ENCODE peak calls at places on chromosomes 6 and 20, in five cellular contexts. J is Peyer's patch, Q is dorsolateral prefrontal cortex, N is AG04450, E is HFFc6. L is an unnamed sample.

GRCh38 chr20:44114755-44115044 is 72.3 kb downstream of the JPH2 start:
- DNase-seq in E (no peak), Q (no peak), J (no peak), N (no peak), L (no peak)

GRCh38 chr6:12001004-12001705 is 11.0 kb upstream of the HIVEP1 start:
- DNase-seq in E (no peak), Q (no peak), J (no peak), N (no peak), L (no peak)

GRCh38 chr6:157677235-157677634 is 145.8 kb upstream of the SNX9 start:
- DNase-seq in E (no peak), N (no peak), Q (no peak), J (no peak), L (no peak)

GRCh38 chr20:44159125-44159524 is 27.9 kb downstream of the JPH2 start:
- DNase-seq in Q (no peak), J (no peak), N (no peak), E (no peak), L (no peak)

GRCh38 chr6:105601541-105602174 is 198.8 kb upstream of the PREP start:
- DNase-seq in N (peak; percentile 97), E (peak; percentile 94), J (peak; percentile 25), Q (peak; percentile 79), L (no peak)

GRCh38 chr6:153941768-153942167 is 97.3 kb upstream of the OPRM1 start:
- DNase-seq in Q (no peak), N (no peak), J (no peak), E (no peak), L (no peak)

GRCh38 chr20:51562334-51563140 is 20.0 kb upstream of the NFATC2 start:
- DNase-seq in Q (peak; percentile 59), N (peak; percentile 83), E (peak; percentile 98), J (peak; percentile 25), L (peak; percentile 87)

GRCh38 chr6:30884521-30885480 is 482 bp downstream of the DDR1 start:
- DNase-seq in Q (no peak), E (peak; percentile 7), N (no peak), J (peak; percentile 75), L (no peak)

GRCh38 chr6:37173573-37174195 is 3.7 kb downstream of the PIM1 start:
- DNase-seq in E (no peak), J (no peak), Q (no peak), N (no peak), L (no peak)

GRCh38 chr20:63896136-63896890 is 1.4 kb downstream of the DNAJC5 start:
- DNase-seq in J (peak; percentile 65), Q (peak; percentile 65), N (no peak), E (peak; percentile 30), L (no peak)

GRCh38 chr20:24497851-24498250 is 28.4 kb downstream of the SYNDIG1 start:
- DNase-seq in N (no peak), Q (no peak), E (no peak), J (no peak), L (no peak)

GRCh38 chr6:164640946-164641345 is 668.5 kb downstream of the C6orf118 start:
- DNase-seq in J (no peak), E (no peak), Q (peak; percentile 74), N (no peak), L (no peak)

GRCh38 chr20:38337561-38338140 is 8.6 kb upstream of the LBP start:
- DNase-seq in N (no peak), Q (no peak), E (peak; percentile 14), J (no peak), L (no peak)

GRCh38 chr6:44222987-44223470 is 366 bp upstream of the SLC29A1 start:
- DNase-seq in Q (no peak), J (no peak), E (no peak), N (no peak), L (no peak)

GRCh38 chr6:38445321-38445720 is 194.4 kb downstream of the BTBD9 start:
- DNase-seq in E (peak; percentile 43), N (no peak), J (no peak), Q (no peak), L (no peak)

GRCh38 chr6:163226836-163227485 is 187.6 kb upstream of the QKI start:
- DNase-seq in Q (no peak), E (no peak), J (no peak), N (no peak), L (no peak)

GRCh38 chr6:69953491-69953890 is 87.1 kb downstream of the COL19A1 start:
- DNase-seq in N (no peak), E (no peak), Q (no peak), J (no peak), L (no peak)

GRCh38 chr20:60257671-60258070 is 299.4 kb downstream of the CDH26 start:
- DNase-seq in J (no peak), Q (no peak), E (no peak), N (no peak), L (no peak)

GRCh38 chr20:4453369-4453768 is 268.3 kb upstream of the PRND start:
- DNase-seq in Q (no peak), J (no peak), N (no peak), E (no peak), L (no peak)

GRCh38 chr6:38502423-38502822 is 137.3 kb downstream of the BTBD9 start:
- DNase-seq in J (no peak), N (no peak), E (no peak), Q (no peak), L (no peak)

GRCh38 chr6:168514216-168514615 is 73.2 kb downstream of the SMOC2 start:
- DNase-seq in J (no peak), N (no peak), Q (no peak), E (no peak), L (no peak)

GRCh38 chr6:139996253-139996834 is 621.9 kb upstream of the CITED2 start:
- DNase-seq in J (no peak), N (no peak), Q (no peak), E (no peak), L (no peak)

GRCh38 chr6:148611213-148611612 is 135.6 kb upstream of the UST start:
- DNase-seq in Q (peak; percentile 65), E (peak; percentile 70), J (no peak), N (no peak), L (no peak)

GRCh38 chr6:34370371-34370770 is 22.1 kb downstream of the NUDT3 start:
- DNase-seq in J (no peak), E (no peak), Q (no peak), N (no peak), L (no peak)

GRCh38 chr20:32004963-32005362 is 5.3 kb upstream of the CCM2L start:
- DNase-seq in N (no peak), Q (no peak), J (no peak), E (peak; percentile 58), L (no peak)

GRCh38 chr20:22402990-22403859 is 181.1 kb downstream of the FOXA2 start:
- DNase-seq in J (no peak), Q (no peak), N (no peak), E (no peak), L (no peak)

GRCh38 chr20:56628873-56629463 is at the start of gene TFAP2C:
- DNase-seq in N (no peak), Q (no peak), E (peak; percentile 54), J (no peak), L (no peak)

GRCh38 chr20:16479666-16480065 is 93.6 kb downstream of the KIF16B start:
- DNase-seq in N (no peak), E (no peak), Q (no peak), J (no peak), L (no peak)

GRCh38 chr6:47690209-47690608 is 8.2 kb upstream of the ADGRF4 start:
- DNase-seq in J (no peak), E (no peak), Q (no peak), N (no peak), L (no peak)

GRCh38 chr6:122766256-122766655 is 13.3 kb upstream of the FABP7 start:
- DNase-seq in Q (no peak), E (no peak), N (no peak), J (no peak), L (no peak)

GRCh38 chr6:122772724-122773123 is 6.8 kb upstream of the FABP7 start:
- DNase-seq in J (no peak), E (no peak), Q (no peak), N (no peak), L (no peak)

GRCh38 chr6:122775975-122776374 is 3.5 kb upstream of the FABP7 start:
- DNase-seq in Q (no peak), E (no peak), J (no peak), N (no peak), L (no peak)

GRCh38 chr6:122770835-122771601 is 8.5 kb upstream of the FABP7 start:
- DNase-seq in J (no peak), N (no peak), E (no peak), Q (no peak), L (no peak)
- TF ChIP-seq CTCF in J (no peak), N (no peak), E (no peak), Q (no peak), L (no peak)

GRCh38 chr6:143276436-143276835 is 174.1 kb downstream of the ADAT2 start:
- DNase-seq in Q (no peak), N (no peak), J (no peak), E (no peak), L (no peak)

GRCh38 chr6:143283887-143284640 is 166.4 kb downstream of the ADAT2 start:
- DNase-seq in E (peak; percentile 23), N (no peak), J (no peak), Q (no peak), L (no peak)

GRCh38 chr6:143279385-143279784 is 171.1 kb downstream of the ADAT2 start:
- DNase-seq in N (no peak), J (no peak), Q (no peak), E (no peak), L (no peak)
- TF ChIP-seq CTCF in N (peak; percentile 17), J (no peak), Q (no peak), E (peak; percentile 74), L (no peak)

DNA sequence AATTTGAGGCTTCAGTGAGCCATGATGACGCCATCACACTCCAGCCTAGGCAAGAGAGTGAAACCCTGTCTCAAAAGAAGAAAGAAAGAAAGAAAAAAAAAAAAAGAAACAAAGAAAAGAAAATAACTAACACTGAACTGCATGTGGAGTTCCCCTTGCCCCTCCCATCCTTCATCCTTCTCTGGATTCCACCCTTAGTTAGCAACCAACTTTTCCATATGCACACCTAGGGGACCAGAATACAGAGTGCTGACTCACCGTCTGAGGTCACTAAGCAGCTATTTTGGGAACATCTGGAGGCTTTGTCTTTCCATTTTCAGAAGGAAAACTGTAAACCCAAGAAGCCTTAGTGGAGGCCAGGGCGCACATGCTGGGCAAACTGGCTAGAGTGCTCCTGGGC is 257.4 kb downstream of the MAFB start:
- DNase-seq in E (no peak), J (no peak), Q (no peak), N (no peak), L (peak; percentile 10)
- TF ChIP-seq CTCF in E (no peak), J (no peak), Q (no peak), N (no peak), L (no peak)

DNA sequence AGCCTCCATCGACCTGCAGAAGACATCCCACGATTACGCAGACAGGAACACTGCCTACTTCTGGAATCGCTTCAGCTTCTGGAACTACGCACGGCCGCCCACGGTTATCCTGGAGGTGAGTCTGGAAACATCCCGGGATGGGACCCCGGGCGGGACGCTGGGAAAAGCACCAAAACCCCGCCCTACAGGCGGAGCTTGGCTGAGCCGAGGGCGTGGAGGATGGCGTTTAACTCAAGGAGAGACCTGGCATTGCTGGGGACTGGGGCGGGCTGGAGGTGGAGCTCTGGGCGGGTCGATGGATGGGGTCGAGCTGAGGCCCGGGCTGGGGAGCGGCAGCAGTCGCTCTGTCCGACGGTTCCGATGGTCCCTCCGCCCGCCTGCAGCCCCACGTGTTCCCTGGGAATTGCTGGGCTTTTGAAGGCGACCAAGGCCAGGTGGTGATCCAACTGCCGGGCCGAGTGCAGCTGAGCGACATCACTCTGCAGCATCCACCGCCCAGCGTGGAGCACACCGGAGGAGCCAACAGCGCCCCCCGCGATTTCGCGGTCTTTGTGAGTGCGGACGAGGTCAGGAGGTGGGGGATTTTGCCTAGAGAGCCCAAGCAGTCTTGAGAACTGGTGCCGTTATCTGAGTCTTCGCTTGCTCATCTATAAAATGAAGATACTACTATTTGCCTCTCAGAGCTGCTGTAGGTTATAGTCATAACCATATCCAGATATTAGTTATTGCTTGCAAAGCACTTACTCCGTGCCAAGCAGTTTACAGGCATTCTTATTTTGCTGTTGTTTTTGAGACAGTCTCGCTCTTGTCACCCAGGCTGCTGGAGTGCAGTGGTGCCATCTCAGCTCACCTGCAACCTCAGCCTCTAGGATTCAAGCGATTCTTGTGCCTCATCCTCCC is 3.8 kb downstream of the SPAG4 start:
- DNase-seq in N (peak; percentile 54), J (peak; percentile 85), E (peak; percentile 74), Q (peak; percentile 72), L (peak; percentile 45)
- TF ChIP-seq CTCF in N (peak; percentile 45), J (no peak), E (peak; percentile 72), Q (no peak), L (peak; percentile 47)

L was measured in HFF-Myc.